ENCODE peak calls at places on chromosomes 1 and 21, in eight cellular contexts. One of them, this sample, is unnamed.

GRCh38 chr1:174204697-174205308 is 45.5 kb downstream of the RABGAP1L start:
- DNase-seq in pons: no peak
- DNase-seq in stimulated activated CD4-positive, alpha-beta T cell treated with anti-CD3 and anti-CD28 coated beads, TNF-alpha, amount 100 ng/mL, for 1 hour: no peak
- DNase-seq in SK-MEL-5: peak
- DNase-seq in D341Med: no peak
- DNase-seq in fibroblast of the aortic adventitia: no peak
- DNase-seq in A172: no peak
- DNase-seq in foreskin keratinocyte: no peak
- DNase-seq in this sample: no peak

GRCh38 chr1:245797592-245798366 is 643.0 kb downstream of the KIF26B start:
- DNase-seq in pons: no peak
- DNase-seq in stimulated activated CD4-positive, alpha-beta T cell treated with anti-CD3 and anti-CD28 coated beads, TNF-alpha, amount 100 ng/mL, for 1 hour: no peak
- DNase-seq in SK-MEL-5: peak
- DNase-seq in D341Med: peak
- DNase-seq in fibroblast of the aortic adventitia: peak
- DNase-seq in A172: peak
- DNase-seq in foreskin keratinocyte: no peak
- DNase-seq in this sample: no peak

GRCh38 chr1:182484531-182485257 is 34.7 kb downstream of the RGSL1 start:
- DNase-seq in pons: no peak
- DNase-seq in stimulated activated CD4-positive, alpha-beta T cell treated with anti-CD3 and anti-CD28 coated beads, TNF-alpha, amount 100 ng/mL, for 1 hour: no peak
- DNase-seq in SK-MEL-5: no peak
- DNase-seq in D341Med: peak
- DNase-seq in fibroblast of the aortic adventitia: no peak
- DNase-seq in A172: no peak
- DNase-seq in foreskin keratinocyte: peak
- DNase-seq in this sample: peak

GRCh38 chr1:50667272-50667671 is 244.0 kb upstream of the DMRTA2 start:
- DNase-seq in pons: peak
- DNase-seq in stimulated activated CD4-positive, alpha-beta T cell treated with anti-CD3 and anti-CD28 coated beads, TNF-alpha, amount 100 ng/mL, for 1 hour: no peak
- DNase-seq in SK-MEL-5: no peak
- DNase-seq in D341Med: no peak
- DNase-seq in fibroblast of the aortic adventitia: no peak
- DNase-seq in A172: no peak
- DNase-seq in foreskin keratinocyte: no peak
- DNase-seq in this sample: no peak

GRCh38 chr1:26618561-26618960 is 77.3 kb upstream of the ARID1A start:
- DNase-seq in pons: no peak
- DNase-seq in stimulated activated CD4-positive, alpha-beta T cell treated with anti-CD3 and anti-CD28 coated beads, TNF-alpha, amount 100 ng/mL, for 1 hour: no peak
- DNase-seq in SK-MEL-5: no peak
- DNase-seq in D341Med: no peak
- DNase-seq in fibroblast of the aortic adventitia: no peak
- DNase-seq in A172: no peak
- DNase-seq in foreskin keratinocyte: no peak
- DNase-seq in this sample: no peak

GRCh38 chr21:18522181-18522771 is 118.7 kb upstream of the TMPRSS15 start:
- DNase-seq in pons: no peak
- DNase-seq in stimulated activated CD4-positive, alpha-beta T cell treated with anti-CD3 and anti-CD28 coated beads, TNF-alpha, amount 100 ng/mL, for 1 hour: no peak
- DNase-seq in SK-MEL-5: peak
- DNase-seq in D341Med: no peak
- DNase-seq in fibroblast of the aortic adventitia: peak
- DNase-seq in A172: no peak
- DNase-seq in foreskin keratinocyte: no peak
- DNase-seq in this sample: no peak

GRCh38 chr21:34908424-34909055 is 140.6 kb downstream of the RUNX1 start:
- DNase-seq in pons: peak
- DNase-seq in stimulated activated CD4-positive, alpha-beta T cell treated with anti-CD3 and anti-CD28 coated beads, TNF-alpha, amount 100 ng/mL, for 1 hour: no peak
- DNase-seq in SK-MEL-5: no peak
- DNase-seq in D341Med: no peak
- DNase-seq in fibroblast of the aortic adventitia: peak
- DNase-seq in A172: no peak
- DNase-seq in foreskin keratinocyte: no peak
- DNase-seq in this sample: no peak

GRCh38 chr1:3638027-3638426 is 11.9 kb downstream of the WRAP73 start:
- DNase-seq in pons: no peak
- DNase-seq in stimulated activated CD4-positive, alpha-beta T cell treated with anti-CD3 and anti-CD28 coated beads, TNF-alpha, amount 100 ng/mL, for 1 hour: no peak
- DNase-seq in SK-MEL-5: no peak
- DNase-seq in D341Med: no peak
- DNase-seq in fibroblast of the aortic adventitia: no peak
- DNase-seq in A172: no peak
- DNase-seq in foreskin keratinocyte: no peak
- DNase-seq in this sample: no peak

GRCh38 chr1:27590917-27591508 is 12.9 kb downstream of the AHDC1 start:
- DNase-seq in pons: no peak
- DNase-seq in stimulated activated CD4-positive, alpha-beta T cell treated with anti-CD3 and anti-CD28 coated beads, TNF-alpha, amount 100 ng/mL, for 1 hour: no peak
- DNase-seq in SK-MEL-5: no peak
- DNase-seq in D341Med: no peak
- DNase-seq in fibroblast of the aortic adventitia: no peak
- DNase-seq in A172: peak
- DNase-seq in foreskin keratinocyte: no peak
- DNase-seq in this sample: no peak

GRCh38 chr21:41195311-41195710 is 27.4 kb downstream of the BACE2 start:
- DNase-seq in pons: no peak
- DNase-seq in stimulated activated CD4-positive, alpha-beta T cell treated with anti-CD3 and anti-CD28 coated beads, TNF-alpha, amount 100 ng/mL, for 1 hour: no peak
- DNase-seq in SK-MEL-5: no peak
- DNase-seq in D341Med: no peak
- DNase-seq in fibroblast of the aortic adventitia: no peak
- DNase-seq in A172: no peak
- DNase-seq in foreskin keratinocyte: no peak
- DNase-seq in this sample: no peak

GRCh38 chr1:48978413-48978812 is 201.7 kb upstream of the BEND5 start:
- DNase-seq in pons: no peak
- DNase-seq in stimulated activated CD4-positive, alpha-beta T cell treated with anti-CD3 and anti-CD28 coated beads, TNF-alpha, amount 100 ng/mL, for 1 hour: no peak
- DNase-seq in SK-MEL-5: no peak
- DNase-seq in D341Med: no peak
- DNase-seq in fibroblast of the aortic adventitia: no peak
- DNase-seq in A172: no peak
- DNase-seq in foreskin keratinocyte: no peak
- DNase-seq in this sample: no peak

GRCh38 chr1:112937070-112937469 is 18.9 kb downstream of the SLC16A1 start:
- DNase-seq in pons: no peak
- DNase-seq in stimulated activated CD4-positive, alpha-beta T cell treated with anti-CD3 and anti-CD28 coated beads, TNF-alpha, amount 100 ng/mL, for 1 hour: no peak
- DNase-seq in SK-MEL-5: no peak
- DNase-seq in D341Med: no peak
- DNase-seq in fibroblast of the aortic adventitia: peak
- DNase-seq in A172: no peak
- DNase-seq in foreskin keratinocyte: no peak
- DNase-seq in this sample: no peak

GRCh38 chr1:24191860-24192259 is 4.8 kb upstream of the IFNLR1 start:
- DNase-seq in pons: no peak
- DNase-seq in stimulated activated CD4-positive, alpha-beta T cell treated with anti-CD3 and anti-CD28 coated beads, TNF-alpha, amount 100 ng/mL, for 1 hour: no peak
- DNase-seq in SK-MEL-5: peak
- DNase-seq in D341Med: no peak
- DNase-seq in fibroblast of the aortic adventitia: peak
- DNase-seq in A172: peak
- DNase-seq in foreskin keratinocyte: peak
- DNase-seq in this sample: peak

GRCh38 chr1:155938220-155938627 is 3.2 kb upstream of the RXFP4 start:
- DNase-seq in pons: peak
- DNase-seq in stimulated activated CD4-positive, alpha-beta T cell treated with anti-CD3 and anti-CD28 coated beads, TNF-alpha, amount 100 ng/mL, for 1 hour: no peak
- DNase-seq in SK-MEL-5: peak
- DNase-seq in D341Med: peak
- DNase-seq in fibroblast of the aortic adventitia: peak
- DNase-seq in A172: peak
- DNase-seq in foreskin keratinocyte: no peak
- DNase-seq in this sample: peak

GRCh38 chr1:93595266-93595665 is 86.4 kb downstream of the BCAR3 start:
- DNase-seq in pons: no peak
- DNase-seq in stimulated activated CD4-positive, alpha-beta T cell treated with anti-CD3 and anti-CD28 coated beads, TNF-alpha, amount 100 ng/mL, for 1 hour: no peak
- DNase-seq in SK-MEL-5: no peak
- DNase-seq in D341Med: no peak
- DNase-seq in fibroblast of the aortic adventitia: peak
- DNase-seq in A172: no peak
- DNase-seq in foreskin keratinocyte: no peak
- DNase-seq in this sample: no peak

GRCh38 chr1:201213926-201214325 is 23.3 kb downstream of the IGFN1 start:
- DNase-seq in pons: no peak
- DNase-seq in stimulated activated CD4-positive, alpha-beta T cell treated with anti-CD3 and anti-CD28 coated beads, TNF-alpha, amount 100 ng/mL, for 1 hour: no peak
- DNase-seq in SK-MEL-5: no peak
- DNase-seq in D341Med: no peak
- DNase-seq in fibroblast of the aortic adventitia: no peak
- DNase-seq in A172: no peak
- DNase-seq in foreskin keratinocyte: no peak
- DNase-seq in this sample: no peak

GRCh38 chr1:204617256-204618147 is 68.0 kb downstream of the LRRN2 start:
- DNase-seq in pons: peak
- DNase-seq in stimulated activated CD4-positive, alpha-beta T cell treated with anti-CD3 and anti-CD28 coated beads, TNF-alpha, amount 100 ng/mL, for 1 hour: no peak
- DNase-seq in SK-MEL-5: no peak
- DNase-seq in D341Med: no peak
- DNase-seq in fibroblast of the aortic adventitia: no peak
- DNase-seq in A172: no peak
- DNase-seq in foreskin keratinocyte: no peak
- DNase-seq in this sample: no peak

GRCh38 chr1:27970401-27970800 is 10.6 kb downstream of the XKR8 start:
- DNase-seq in pons: peak
- DNase-seq in stimulated activated CD4-positive, alpha-beta T cell treated with anti-CD3 and anti-CD28 coated beads, TNF-alpha, amount 100 ng/mL, for 1 hour: no peak
- DNase-seq in SK-MEL-5: no peak
- DNase-seq in D341Med: no peak
- DNase-seq in fibroblast of the aortic adventitia: peak
- DNase-seq in A172: peak
- DNase-seq in foreskin keratinocyte: no peak
- DNase-seq in this sample: no peak

GRCh38 chr1:184326278-184326677 is 60.6 kb upstream of the C1orf21 start:
- DNase-seq in pons: no peak
- DNase-seq in stimulated activated CD4-positive, alpha-beta T cell treated with anti-CD3 and anti-CD28 coated beads, TNF-alpha, amount 100 ng/mL, for 1 hour: no peak
- DNase-seq in SK-MEL-5: no peak
- DNase-seq in D341Med: no peak
- DNase-seq in fibroblast of the aortic adventitia: no peak
- DNase-seq in A172: no peak
- DNase-seq in foreskin keratinocyte: no peak
- DNase-seq in this sample: no peak

GRCh38 chr1:57485643-57486042 is 61.8 kb upstream of the DAB1 start:
- DNase-seq in pons: no peak
- DNase-seq in stimulated activated CD4-positive, alpha-beta T cell treated with anti-CD3 and anti-CD28 coated beads, TNF-alpha, amount 100 ng/mL, for 1 hour: no peak
- DNase-seq in SK-MEL-5: peak
- DNase-seq in D341Med: no peak
- DNase-seq in fibroblast of the aortic adventitia: peak
- DNase-seq in A172: peak
- DNase-seq in foreskin keratinocyte: peak
- DNase-seq in this sample: no peak

GRCh38 chr1:82225407-82226197 is 424.9 kb downstream of the ADGRL2 start:
- DNase-seq in pons: no peak
- DNase-seq in stimulated activated CD4-positive, alpha-beta T cell treated with anti-CD3 and anti-CD28 coated beads, TNF-alpha, amount 100 ng/mL, for 1 hour: no peak
- DNase-seq in SK-MEL-5: no peak
- DNase-seq in D341Med: no peak
- DNase-seq in fibroblast of the aortic adventitia: peak
- DNase-seq in A172: peak
- DNase-seq in foreskin keratinocyte: peak
- DNase-seq in this sample: peak

GRCh38 chr1:214801191-214801590 is 198.2 kb downstream of the CENPF start:
- DNase-seq in pons: no peak
- DNase-seq in stimulated activated CD4-positive, alpha-beta T cell treated with anti-CD3 and anti-CD28 coated beads, TNF-alpha, amount 100 ng/mL, for 1 hour: no peak
- DNase-seq in SK-MEL-5: no peak
- DNase-seq in D341Med: no peak
- DNase-seq in fibroblast of the aortic adventitia: no peak
- DNase-seq in A172: no peak
- DNase-seq in foreskin keratinocyte: peak
- DNase-seq in this sample: peak

GRCh38 chr1:175498002-175498401 is 245.4 kb downstream of the TNR start:
- DNase-seq in pons: no peak
- DNase-seq in stimulated activated CD4-positive, alpha-beta T cell treated with anti-CD3 and anti-CD28 coated beads, TNF-alpha, amount 100 ng/mL, for 1 hour: no peak
- DNase-seq in SK-MEL-5: no peak
- DNase-seq in D341Med: no peak
- DNase-seq in fibroblast of the aortic adventitia: no peak
- DNase-seq in A172: no peak
- DNase-seq in foreskin keratinocyte: peak
- DNase-seq in this sample: peak

GRCh38 chr1:210764536-210764935 is 369.4 kb downstream of the KCNH1 start:
- DNase-seq in pons: no peak
- DNase-seq in stimulated activated CD4-positive, alpha-beta T cell treated with anti-CD3 and anti-CD28 coated beads, TNF-alpha, amount 100 ng/mL, for 1 hour: no peak
- DNase-seq in SK-MEL-5: no peak
- DNase-seq in D341Med: no peak
- DNase-seq in fibroblast of the aortic adventitia: no peak
- DNase-seq in A172: no peak
- DNase-seq in foreskin keratinocyte: no peak
- DNase-seq in this sample: no peak

GRCh38 chr1:212595787-212596714 is 12.5 kb upstream of the ATF3 start:
- DNase-seq in pons: no peak
- DNase-seq in stimulated activated CD4-positive, alpha-beta T cell treated with anti-CD3 and anti-CD28 coated beads, TNF-alpha, amount 100 ng/mL, for 1 hour: no peak
- DNase-seq in SK-MEL-5: peak
- DNase-seq in D341Med: no peak
- DNase-seq in fibroblast of the aortic adventitia: peak
- DNase-seq in A172: peak
- DNase-seq in foreskin keratinocyte: peak
- DNase-seq in this sample: peak

GRCh38 chr1:184974086-184974836 is at the start of gene NIBAN1:
- DNase-seq in pons: peak
- DNase-seq in stimulated activated CD4-positive, alpha-beta T cell treated with anti-CD3 and anti-CD28 coated beads, TNF-alpha, amount 100 ng/mL, for 1 hour: peak
- DNase-seq in SK-MEL-5: peak
- DNase-seq in D341Med: peak
- DNase-seq in fibroblast of the aortic adventitia: peak
- DNase-seq in A172: peak
- DNase-seq in foreskin keratinocyte: no peak
- DNase-seq in this sample: peak

GRCh38 chr21:42565886-42566523 is 52.4 kb downstream of the SLC37A1 start:
- DNase-seq in pons: no peak
- DNase-seq in stimulated activated CD4-positive, alpha-beta T cell treated with anti-CD3 and anti-CD28 coated beads, TNF-alpha, amount 100 ng/mL, for 1 hour: no peak
- DNase-seq in SK-MEL-5: no peak
- DNase-seq in D341Med: no peak
- DNase-seq in fibroblast of the aortic adventitia: no peak
- DNase-seq in A172: no peak
- DNase-seq in foreskin keratinocyte: no peak
- DNase-seq in this sample: no peak

GRCh38 chr1:24635195-24635843 is 7.8 kb upstream of the SRRM1 start:
- DNase-seq in pons: peak
- DNase-seq in stimulated activated CD4-positive, alpha-beta T cell treated with anti-CD3 and anti-CD28 coated beads, TNF-alpha, amount 100 ng/mL, for 1 hour: no peak
- DNase-seq in SK-MEL-5: peak
- DNase-seq in D341Med: peak
- DNase-seq in fibroblast of the aortic adventitia: peak
- DNase-seq in A172: peak
- DNase-seq in foreskin keratinocyte: peak
- DNase-seq in this sample: peak

GRCh38 chr1:207286747-207287528 is 34.5 kb upstream of the CD55 start:
- DNase-seq in pons: no peak
- DNase-seq in stimulated activated CD4-positive, alpha-beta T cell treated with anti-CD3 and anti-CD28 coated beads, TNF-alpha, amount 100 ng/mL, for 1 hour: no peak
- DNase-seq in SK-MEL-5: no peak
- DNase-seq in D341Med: no peak
- DNase-seq in fibroblast of the aortic adventitia: peak
- DNase-seq in A172: no peak
- DNase-seq in foreskin keratinocyte: no peak
- DNase-seq in this sample: no peak

GRCh38 chr1:93908394-93909145 is 660 bp downstream of the GCLM start:
- DNase-seq in pons: peak
- DNase-seq in stimulated activated CD4-positive, alpha-beta T cell treated with anti-CD3 and anti-CD28 coated beads, TNF-alpha, amount 100 ng/mL, for 1 hour: peak
- DNase-seq in SK-MEL-5: peak
- DNase-seq in D341Med: no peak
- DNase-seq in fibroblast of the aortic adventitia: peak
- DNase-seq in A172: peak
- DNase-seq in foreskin keratinocyte: no peak
- DNase-seq in this sample: peak

GRCh38 chr1:63042278-63042677 is 258.3 kb downstream of the ATG4C start:
- DNase-seq in pons: no peak
- DNase-seq in stimulated activated CD4-positive, alpha-beta T cell treated with anti-CD3 and anti-CD28 coated beads, TNF-alpha, amount 100 ng/mL, for 1 hour: no peak
- DNase-seq in SK-MEL-5: no peak
- DNase-seq in D341Med: no peak
- DNase-seq in fibroblast of the aortic adventitia: no peak
- DNase-seq in A172: no peak
- DNase-seq in foreskin keratinocyte: no peak
- DNase-seq in this sample: no peak

GRCh38 chr1:155052412-155053400 is 1.6 kb downstream of the ADAM15 start:
- DNase-seq in pons: no peak
- DNase-seq in stimulated activated CD4-positive, alpha-beta T cell treated with anti-CD3 and anti-CD28 coated beads, TNF-alpha, amount 100 ng/mL, for 1 hour: no peak
- DNase-seq in SK-MEL-5: no peak
- DNase-seq in D341Med: no peak
- DNase-seq in fibroblast of the aortic adventitia: no peak
- DNase-seq in A172: peak
- DNase-seq in foreskin keratinocyte: peak
- DNase-seq in this sample: peak

GRCh38 chr1:43835141-43836021 is 98.2 kb upstream of the ARTN start:
- DNase-seq in pons: no peak
- DNase-seq in stimulated activated CD4-positive, alpha-beta T cell treated with anti-CD3 and anti-CD28 coated beads, TNF-alpha, amount 100 ng/mL, for 1 hour: no peak
- DNase-seq in SK-MEL-5: peak
- DNase-seq in D341Med: no peak
- DNase-seq in fibroblast of the aortic adventitia: peak
- DNase-seq in A172: peak
- DNase-seq in foreskin keratinocyte: no peak
- DNase-seq in this sample: peak

GRCh38 chr1:201622824-201623223 is 83.9 kb downstream of the NAV1 start:
- DNase-seq in pons: no peak
- DNase-seq in stimulated activated CD4-positive, alpha-beta T cell treated with anti-CD3 and anti-CD28 coated beads, TNF-alpha, amount 100 ng/mL, for 1 hour: no peak
- DNase-seq in SK-MEL-5: no peak
- DNase-seq in D341Med: no peak
- DNase-seq in fibroblast of the aortic adventitia: no peak
- DNase-seq in A172: no peak
- DNase-seq in foreskin keratinocyte: no peak
- DNase-seq in this sample: no peak

This sample was measured in RWPE1.